ENCODE peak calls at places on chromosomes 2 and 18, in eight cellular contexts. R is stomach; O is CD4-positive, alpha-beta T cell; U is ovary; V is hepatocyte; C is adrenal gland; T is transverse colon; S is ascending aorta. W is an unnamed sample.

GRCh38 chr2:119694994-119695521 is 16.1 kb downstream of the TMEM177 start:
- DNase-seq in R (no peak), O (peak; percentile 18), U (no peak), V (no peak), C (no peak), T (no peak), S (no peak), W (no peak)

GRCh38 chr2:121359937-121360565 is 75.0 kb upstream of the TFCP2L1 start:
- DNase-seq in R (no peak), O (no peak), U (no peak), V (no peak), C (no peak), T (no peak), S (no peak), W (no peak)

GRCh38 chr18:44830551-44830950 is 149.9 kb downstream of the SETBP1 start:
- DNase-seq in R (no peak), O (no peak), U (no peak), V (peak; percentile 32), C (no peak), T (no peak), S (no peak), W (no peak)

GRCh38 chr2:26727641-26728561 is 35.4 kb downstream of the KCNK3 start:
- DNase-seq in R (no peak), O (peak; percentile 4), U (peak; percentile 27), V (no peak), C (peak; percentile 19), T (no peak), S (no peak), W (no peak)

GRCh38 chr2:36322108-36322507 is 33.5 kb upstream of the CRIM1 start:
- DNase-seq in R (no peak), O (no peak), U (no peak), V (peak; percentile 61), C (no peak), T (no peak), S (no peak), W (peak; percentile 50)

GRCh38 chr2:122166820-122167219 is 411.4 kb downstream of the TSN start:
- DNase-seq in R (no peak), O (no peak), U (no peak), V (no peak), C (no peak), T (no peak), S (no peak), W (no peak)

GRCh38 chr2:223027442-223027841 is 24.5 kb upstream of the KCNE4 start:
- DNase-seq in R (peak; percentile 38), O (no peak), U (no peak), V (peak; percentile 16), C (no peak), T (no peak), S (no peak), W (no peak)

GRCh38 chr18:8951491-8951890 is 151.0 kb upstream of the NDUFV2 start:
- DNase-seq in R (no peak), O (no peak), U (no peak), V (no peak), C (no peak), T (no peak), S (no peak), W (no peak)

GRCh38 chr18:23825978-23826405 is 136.7 kb downstream of the LAMA3 start:
- DNase-seq in R (no peak), O (no peak), U (peak; percentile 58), V (peak; percentile 62), C (peak; percentile 78), T (peak; percentile 22), S (peak; percentile 50), W (no peak)

GRCh38 chr2:42164046-42164445 is 5.1 kb upstream of the EML4 start:
- DNase-seq in R (no peak), O (no peak), U (no peak), V (no peak), C (no peak), T (no peak), S (no peak), W (no peak)

GRCh38 chr18:36330435-36331049 is 33.0 kb downstream of the FHOD3 start:
- DNase-seq in R (no peak), O (no peak), U (no peak), V (no peak), C (no peak), T (no peak), S (no peak), W (no peak)

GRCh38 chr2:240926516-240927389 is 20.6 kb downstream of the CROCC2 start:
- DNase-seq in R (peak; percentile 25), O (no peak), U (peak; percentile 50), V (no peak), C (peak; percentile 84), T (peak; percentile 8), S (no peak), W (peak; percentile 4)

GRCh38 chr18:79580481-79581171 is 99.0 kb upstream of the CTDP1 start:
- DNase-seq in R (no peak), O (no peak), U (peak; percentile 14), V (no peak), C (no peak), T (peak; percentile 4), S (no peak), W (peak; percentile 6)

GRCh38 chr2:27282892-27283291 is 663 bp downstream of the TRIM54 start:
- DNase-seq in R (no peak), O (no peak), U (no peak), V (no peak), C (no peak), T (no peak), S (no peak), W (peak; percentile 53)

GRCh38 chr2:42327125-42327524 is 33.9 kb downstream of the COX7A2L start:
- DNase-seq in R (no peak), O (no peak), U (no peak), V (no peak), C (no peak), T (no peak), S (no peak), W (no peak)

GRCh38 chr18:8433323-8433722 is 175.9 kb upstream of the RAB12 start:
- DNase-seq in R (no peak), O (no peak), U (no peak), V (no peak), C (no peak), T (no peak), S (no peak), W (no peak)

GRCh38 chr18:59821983-59822382 is 77.8 kb upstream of the PMAIP1 start:
- DNase-seq in R (no peak), O (no peak), U (no peak), V (no peak), C (no peak), T (no peak), S (no peak), W (no peak)

DNA sequence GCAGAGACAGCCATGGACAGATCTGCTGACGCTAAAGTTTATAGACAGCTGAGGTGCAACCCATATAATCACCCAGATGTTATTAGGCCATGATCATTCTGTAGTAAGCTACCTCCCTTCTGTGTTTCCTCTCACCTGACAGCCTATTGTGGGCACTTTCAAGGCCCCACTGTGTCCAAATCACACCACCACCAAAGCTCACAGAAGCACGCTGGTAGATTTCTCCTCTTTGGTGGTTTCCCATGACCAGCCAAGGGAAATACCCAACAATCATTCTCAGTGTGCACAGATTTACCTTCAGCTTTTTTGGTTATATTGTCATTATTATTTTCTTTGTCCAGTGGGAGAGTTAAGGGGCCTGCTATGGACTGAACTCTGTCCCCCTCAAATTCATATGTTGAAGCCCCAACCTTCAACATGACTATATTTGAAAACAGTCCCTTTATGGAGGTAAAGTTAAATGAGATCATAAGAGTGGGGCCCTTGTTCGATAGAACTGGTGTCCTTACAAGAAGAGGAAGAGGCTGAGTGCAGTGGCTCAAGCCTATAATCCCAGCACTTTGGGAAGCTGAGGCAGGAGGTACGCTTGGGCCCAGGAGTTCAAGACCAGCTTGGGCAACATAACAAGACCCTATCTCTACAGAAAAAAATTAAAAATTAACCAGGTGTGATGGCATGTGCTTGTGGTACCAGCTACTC is 74.0 kb upstream of the MSH6 start:
- DNase-seq in R (no peak), O (no peak), U (no peak), V (no peak), C (no peak), T (no peak), S (no peak), W (no peak)
- H3K9me3 ChIP-seq in R (no peaks in the 10 kb centered on the region), O (no peaks in the 10 kb centered on the region), U (no peaks in the 10 kb centered on the region), V (no peaks in the 10 kb centered on the region), C (no peaks in the 10 kb centered on the region), T (no peaks in the 10 kb centered on the region), S (no peaks in the 10 kb centered on the region), W (no peaks in the 10 kb centered on the region)

DNA sequence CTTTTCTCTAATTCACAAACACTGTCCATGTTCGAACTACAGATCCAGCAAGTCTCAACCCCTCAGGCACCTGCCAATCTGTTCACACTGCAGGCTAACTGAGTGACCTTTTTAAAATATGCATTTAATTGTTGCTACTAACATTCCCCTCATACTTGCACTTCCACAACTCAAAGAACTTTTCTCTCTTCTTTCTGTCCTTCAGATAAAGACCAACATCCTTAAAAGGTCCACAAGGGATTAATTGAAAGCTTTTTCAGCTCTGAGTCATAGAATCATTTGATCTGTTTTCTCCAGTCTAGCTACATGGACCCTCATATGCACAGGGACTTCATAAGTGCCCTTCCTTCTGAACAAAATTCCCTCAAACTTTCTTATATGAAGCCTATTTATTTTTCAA is 1321.2 kb downstream of the DPP10 start:
- DNase-seq in R (no peak), O (no peak), U (no peak), V (no peak), C (no peak), T (no peak), S (no peak), W (no peak)
- H3K9me3 ChIP-seq in R (no peaks in the 10 kb centered on the region), O (no peaks in the 10 kb centered on the region), U (no peaks in the 10 kb centered on the region), V (no peaks in the 10 kb centered on the region), C (no peaks in the 10 kb centered on the region), T (no peaks in the 10 kb centered on the region), S (no peaks in the 10 kb centered on the region), W (no peaks in the 10 kb centered on the region)

DNA sequence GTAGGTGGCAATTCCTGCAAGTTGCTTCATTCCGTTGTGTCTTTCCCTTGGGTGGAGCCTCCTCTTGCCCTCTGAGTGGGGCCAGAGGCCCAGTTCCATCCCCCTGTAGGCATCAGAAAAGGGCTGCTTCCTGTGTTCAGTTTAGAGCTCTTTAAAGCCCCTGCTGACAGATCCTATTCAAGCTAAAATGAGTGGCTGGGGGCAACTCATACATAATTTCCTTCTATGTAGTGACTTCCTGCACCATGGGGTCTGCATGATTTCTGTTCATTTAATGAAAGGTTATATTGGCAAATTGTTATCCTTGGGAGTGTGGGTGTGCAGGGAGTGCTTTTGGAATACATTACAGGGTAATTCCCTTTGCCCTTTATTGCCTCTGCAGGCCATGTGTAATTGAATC is 52.5 kb downstream of the GPR39 start:
- DNase-seq in R (no peak), O (no peak), U (no peak), V (no peak), C (no peak), T (no peak), S (no peak), W (no peak)
- H3K9me3 ChIP-seq in R (peaks cover 49% of the 10 kb centered on the region), O (peaks cover 36% of the 10 kb centered on the region), U (no peaks in the 10 kb centered on the region), V (no peaks in the 10 kb centered on the region), C (no peaks in the 10 kb centered on the region), T (peaks cover 20% of the 10 kb centered on the region), S (peaks cover 3% of the 10 kb centered on the region), W (peaks cover 23% of the 10 kb centered on the region)

GRCh38 chr2:200377774-200378336 is 71.4 kb downstream of the SPATS2L start:
- DNase-seq in R (peak; percentile 57), O (no peak), U (no peak), V (peak; percentile 77), C (no peak), T (peak; percentile 54), S (no peak), W (no peak)
- H3K9me3 ChIP-seq in R (no peaks in the 10 kb centered on the region), O (no peaks in the 10 kb centered on the region), U (no peaks in the 10 kb centered on the region), V (no peaks in the 10 kb centered on the region), C (no peaks in the 10 kb centered on the region), T (no peaks in the 10 kb centered on the region), S (no peaks in the 10 kb centered on the region), W (no peaks in the 10 kb centered on the region)

W was measured in WERI-Rb-1.